ENCODE peak calls at places on chromosomes 2 and 18, in six cellular contexts. One of them, this sample, is unnamed.

GRCh38 chr2:64491426-64491825 is 32.7 kb upstream of the AFTPH start:
- DNase-seq in upper lobe of right lung: no peak
- DNase-seq in NCI-H2081: no peak
- DNase-seq in activated CD4-positive, alpha-beta T cell treated with anti-CD3 and anti-CD28 coated beads, Interleukin-2, amount 50 U/mL, for 1 hour: no peak
- DNase-seq in stimulated activated CD4-positive, alpha-beta T cell treated with anti-CD3 and anti-CD28 coated beads, Interleukin-12 subunit alpha, Interleukin-12 subunit beta, amount 100 ng/mL, for 24 hours: no peak
- DNase-seq in fibroblast of lung: peak; percentile 40
- DNase-seq in this sample: no peak

GRCh38 chr2:48238381-48238780 is 291.6 kb upstream of the STON1 start:
- DNase-seq in upper lobe of right lung: no peak
- DNase-seq in NCI-H2081: no peak
- DNase-seq in activated CD4-positive, alpha-beta T cell treated with anti-CD3 and anti-CD28 coated beads, Interleukin-2, amount 50 U/mL, for 1 hour: no peak
- DNase-seq in stimulated activated CD4-positive, alpha-beta T cell treated with anti-CD3 and anti-CD28 coated beads, Interleukin-12 subunit alpha, Interleukin-12 subunit beta, amount 100 ng/mL, for 24 hours: no peak
- DNase-seq in fibroblast of lung: no peak
- DNase-seq in this sample: no peak

GRCh38 chr18:3061581-3062416 is 48.9 kb upstream of the LPIN2 start:
- DNase-seq in upper lobe of right lung: no peak
- DNase-seq in NCI-H2081: no peak
- DNase-seq in activated CD4-positive, alpha-beta T cell treated with anti-CD3 and anti-CD28 coated beads, Interleukin-2, amount 50 U/mL, for 1 hour: peak; percentile 18
- DNase-seq in stimulated activated CD4-positive, alpha-beta T cell treated with anti-CD3 and anti-CD28 coated beads, Interleukin-12 subunit alpha, Interleukin-12 subunit beta, amount 100 ng/mL, for 24 hours: peak; percentile 30
- DNase-seq in fibroblast of lung: no peak
- DNase-seq in this sample: no peak

GRCh38 chr18:8140841-8141501 is 468.3 kb upstream of the RAB12 start:
- DNase-seq in upper lobe of right lung: no peak
- DNase-seq in NCI-H2081: no peak
- DNase-seq in activated CD4-positive, alpha-beta T cell treated with anti-CD3 and anti-CD28 coated beads, Interleukin-2, amount 50 U/mL, for 1 hour: no peak
- DNase-seq in stimulated activated CD4-positive, alpha-beta T cell treated with anti-CD3 and anti-CD28 coated beads, Interleukin-12 subunit alpha, Interleukin-12 subunit beta, amount 100 ng/mL, for 24 hours: no peak
- DNase-seq in fibroblast of lung: peak; percentile 74
- DNase-seq in this sample: no peak

GRCh38 chr2:8000861-8001260 is 681.0 kb upstream of the ID2 start:
- DNase-seq in upper lobe of right lung: no peak
- DNase-seq in NCI-H2081: no peak
- DNase-seq in activated CD4-positive, alpha-beta T cell treated with anti-CD3 and anti-CD28 coated beads, Interleukin-2, amount 50 U/mL, for 1 hour: no peak
- DNase-seq in stimulated activated CD4-positive, alpha-beta T cell treated with anti-CD3 and anti-CD28 coated beads, Interleukin-12 subunit alpha, Interleukin-12 subunit beta, amount 100 ng/mL, for 24 hours: no peak
- DNase-seq in fibroblast of lung: no peak
- DNase-seq in this sample: no peak

GRCh38 chr2:122390406-122390805 is 635.0 kb downstream of the TSN start:
- DNase-seq in upper lobe of right lung: no peak
- DNase-seq in NCI-H2081: no peak
- DNase-seq in activated CD4-positive, alpha-beta T cell treated with anti-CD3 and anti-CD28 coated beads, Interleukin-2, amount 50 U/mL, for 1 hour: no peak
- DNase-seq in stimulated activated CD4-positive, alpha-beta T cell treated with anti-CD3 and anti-CD28 coated beads, Interleukin-12 subunit alpha, Interleukin-12 subunit beta, amount 100 ng/mL, for 24 hours: no peak
- DNase-seq in fibroblast of lung: no peak
- DNase-seq in this sample: no peak

GRCh38 chr2:100779908-100780202 is 40.1 kb upstream of the NPAS2 start:
- DNase-seq in upper lobe of right lung: no peak
- DNase-seq in NCI-H2081: no peak
- DNase-seq in activated CD4-positive, alpha-beta T cell treated with anti-CD3 and anti-CD28 coated beads, Interleukin-2, amount 50 U/mL, for 1 hour: no peak
- DNase-seq in stimulated activated CD4-positive, alpha-beta T cell treated with anti-CD3 and anti-CD28 coated beads, Interleukin-12 subunit alpha, Interleukin-12 subunit beta, amount 100 ng/mL, for 24 hours: no peak
- DNase-seq in fibroblast of lung: no peak
- DNase-seq in this sample: no peak

GRCh38 chr2:168849610-168850009 is 40.6 kb downstream of the SPC25 start:
- DNase-seq in upper lobe of right lung: no peak
- DNase-seq in NCI-H2081: no peak
- DNase-seq in activated CD4-positive, alpha-beta T cell treated with anti-CD3 and anti-CD28 coated beads, Interleukin-2, amount 50 U/mL, for 1 hour: no peak
- DNase-seq in stimulated activated CD4-positive, alpha-beta T cell treated with anti-CD3 and anti-CD28 coated beads, Interleukin-12 subunit alpha, Interleukin-12 subunit beta, amount 100 ng/mL, for 24 hours: no peak
- DNase-seq in fibroblast of lung: peak; percentile 47
- DNase-seq in this sample: no peak

GRCh38 chr2:34096552-34097171 is 497.6 kb upstream of the FAM98A start:
- DNase-seq in upper lobe of right lung: no peak
- DNase-seq in NCI-H2081: peak; percentile 38
- DNase-seq in activated CD4-positive, alpha-beta T cell treated with anti-CD3 and anti-CD28 coated beads, Interleukin-2, amount 50 U/mL, for 1 hour: peak; percentile 20
- DNase-seq in stimulated activated CD4-positive, alpha-beta T cell treated with anti-CD3 and anti-CD28 coated beads, Interleukin-12 subunit alpha, Interleukin-12 subunit beta, amount 100 ng/mL, for 24 hours: peak; percentile 2
- DNase-seq in fibroblast of lung: peak; percentile 77
- DNase-seq in this sample: peak; percentile 10

GRCh38 chr2:130798472-130799221 is 38.1 kb upstream of the ARHGEF4 start:
- DNase-seq in upper lobe of right lung: no peak
- DNase-seq in NCI-H2081: no peak
- DNase-seq in activated CD4-positive, alpha-beta T cell treated with anti-CD3 and anti-CD28 coated beads, Interleukin-2, amount 50 U/mL, for 1 hour: no peak
- DNase-seq in stimulated activated CD4-positive, alpha-beta T cell treated with anti-CD3 and anti-CD28 coated beads, Interleukin-12 subunit alpha, Interleukin-12 subunit beta, amount 100 ng/mL, for 24 hours: no peak
- DNase-seq in fibroblast of lung: peak; percentile 17
- DNase-seq in this sample: no peak

GRCh38 chr18:25350561-25351201 is 1.3 kb downstream of the ZNF521 start:
- DNase-seq in upper lobe of right lung: no peak
- DNase-seq in NCI-H2081: peak; percentile 33
- DNase-seq in activated CD4-positive, alpha-beta T cell treated with anti-CD3 and anti-CD28 coated beads, Interleukin-2, amount 50 U/mL, for 1 hour: no peak
- DNase-seq in stimulated activated CD4-positive, alpha-beta T cell treated with anti-CD3 and anti-CD28 coated beads, Interleukin-12 subunit alpha, Interleukin-12 subunit beta, amount 100 ng/mL, for 24 hours: no peak
- DNase-seq in fibroblast of lung: peak; percentile 61
- DNase-seq in this sample: no peak

GRCh38 chr2:221969087-221969829 is 329.5 kb downstream of the PAX3 start:
- DNase-seq in upper lobe of right lung: no peak
- DNase-seq in NCI-H2081: peak; percentile 10
- DNase-seq in activated CD4-positive, alpha-beta T cell treated with anti-CD3 and anti-CD28 coated beads, Interleukin-2, amount 50 U/mL, for 1 hour: no peak
- DNase-seq in stimulated activated CD4-positive, alpha-beta T cell treated with anti-CD3 and anti-CD28 coated beads, Interleukin-12 subunit alpha, Interleukin-12 subunit beta, amount 100 ng/mL, for 24 hours: no peak
- DNase-seq in fibroblast of lung: peak; percentile 69
- DNase-seq in this sample: no peak

GRCh38 chr2:157312866-157313486 is 12.6 kb downstream of the ERMN start:
- DNase-seq in upper lobe of right lung: no peak
- DNase-seq in NCI-H2081: no peak
- DNase-seq in activated CD4-positive, alpha-beta T cell treated with anti-CD3 and anti-CD28 coated beads, Interleukin-2, amount 50 U/mL, for 1 hour: no peak
- DNase-seq in stimulated activated CD4-positive, alpha-beta T cell treated with anti-CD3 and anti-CD28 coated beads, Interleukin-12 subunit alpha, Interleukin-12 subunit beta, amount 100 ng/mL, for 24 hours: no peak
- DNase-seq in fibroblast of lung: no peak
- DNase-seq in this sample: no peak

GRCh38 chr2:235171511-235172130 is 219.8 kb downstream of the SH3BP4 start:
- DNase-seq in upper lobe of right lung: no peak
- DNase-seq in NCI-H2081: no peak
- DNase-seq in activated CD4-positive, alpha-beta T cell treated with anti-CD3 and anti-CD28 coated beads, Interleukin-2, amount 50 U/mL, for 1 hour: no peak
- DNase-seq in stimulated activated CD4-positive, alpha-beta T cell treated with anti-CD3 and anti-CD28 coated beads, Interleukin-12 subunit alpha, Interleukin-12 subunit beta, amount 100 ng/mL, for 24 hours: no peak
- DNase-seq in fibroblast of lung: peak; percentile 61
- DNase-seq in this sample: no peak

GRCh38 chr18:49819768-49820662 is 6.7 kb upstream of the ACAA2 start:
- DNase-seq in upper lobe of right lung: no peak
- DNase-seq in NCI-H2081: no peak
- DNase-seq in activated CD4-positive, alpha-beta T cell treated with anti-CD3 and anti-CD28 coated beads, Interleukin-2, amount 50 U/mL, for 1 hour: peak; percentile 22
- DNase-seq in stimulated activated CD4-positive, alpha-beta T cell treated with anti-CD3 and anti-CD28 coated beads, Interleukin-12 subunit alpha, Interleukin-12 subunit beta, amount 100 ng/mL, for 24 hours: no peak
- DNase-seq in fibroblast of lung: no peak
- DNase-seq in this sample: no peak

GRCh38 chr2:124476291-124476690 is 451.2 kb downstream of the CNTNAP5 start:
- DNase-seq in upper lobe of right lung: no peak
- DNase-seq in NCI-H2081: no peak
- DNase-seq in activated CD4-positive, alpha-beta T cell treated with anti-CD3 and anti-CD28 coated beads, Interleukin-2, amount 50 U/mL, for 1 hour: no peak
- DNase-seq in stimulated activated CD4-positive, alpha-beta T cell treated with anti-CD3 and anti-CD28 coated beads, Interleukin-12 subunit alpha, Interleukin-12 subunit beta, amount 100 ng/mL, for 24 hours: no peak
- DNase-seq in fibroblast of lung: no peak
- DNase-seq in this sample: no peak

GRCh38 chr18:14925281-14925709 is 177.3 kb downstream of the ANKRD30B start:
- DNase-seq in upper lobe of right lung: no peak
- DNase-seq in NCI-H2081: no peak
- DNase-seq in activated CD4-positive, alpha-beta T cell treated with anti-CD3 and anti-CD28 coated beads, Interleukin-2, amount 50 U/mL, for 1 hour: no peak
- DNase-seq in stimulated activated CD4-positive, alpha-beta T cell treated with anti-CD3 and anti-CD28 coated beads, Interleukin-12 subunit alpha, Interleukin-12 subunit beta, amount 100 ng/mL, for 24 hours: no peak
- DNase-seq in fibroblast of lung: peak; percentile 25
- DNase-seq in this sample: no peak

GRCh38 chr2:25851740-25852503 is 26.4 kb downstream of the ASXL2 start:
- DNase-seq in upper lobe of right lung: no peak
- DNase-seq in NCI-H2081: peak; percentile 17
- DNase-seq in activated CD4-positive, alpha-beta T cell treated with anti-CD3 and anti-CD28 coated beads, Interleukin-2, amount 50 U/mL, for 1 hour: no peak
- DNase-seq in stimulated activated CD4-positive, alpha-beta T cell treated with anti-CD3 and anti-CD28 coated beads, Interleukin-12 subunit alpha, Interleukin-12 subunit beta, amount 100 ng/mL, for 24 hours: no peak
- DNase-seq in fibroblast of lung: peak; percentile 89
- DNase-seq in this sample: no peak

GRCh38 chr18:43720036-43720435 is 442.7 kb upstream of the SYT4 start:
- DNase-seq in upper lobe of right lung: no peak
- DNase-seq in NCI-H2081: no peak
- DNase-seq in activated CD4-positive, alpha-beta T cell treated with anti-CD3 and anti-CD28 coated beads, Interleukin-2, amount 50 U/mL, for 1 hour: no peak
- DNase-seq in stimulated activated CD4-positive, alpha-beta T cell treated with anti-CD3 and anti-CD28 coated beads, Interleukin-12 subunit alpha, Interleukin-12 subunit beta, amount 100 ng/mL, for 24 hours: no peak
- DNase-seq in fibroblast of lung: peak; percentile 72
- DNase-seq in this sample: no peak

GRCh38 chr2:121828281-121828731 is 72.9 kb downstream of the TSN start:
- DNase-seq in upper lobe of right lung: no peak
- DNase-seq in NCI-H2081: no peak
- DNase-seq in activated CD4-positive, alpha-beta T cell treated with anti-CD3 and anti-CD28 coated beads, Interleukin-2, amount 50 U/mL, for 1 hour: no peak
- DNase-seq in stimulated activated CD4-positive, alpha-beta T cell treated with anti-CD3 and anti-CD28 coated beads, Interleukin-12 subunit alpha, Interleukin-12 subunit beta, amount 100 ng/mL, for 24 hours: no peak
- DNase-seq in fibroblast of lung: no peak
- DNase-seq in this sample: no peak

GRCh38 chr2:240418311-240418710 is 17.2 kb upstream of the GPC1 start:
- DNase-seq in upper lobe of right lung: no peak
- DNase-seq in NCI-H2081: no peak
- DNase-seq in activated CD4-positive, alpha-beta T cell treated with anti-CD3 and anti-CD28 coated beads, Interleukin-2, amount 50 U/mL, for 1 hour: no peak
- DNase-seq in stimulated activated CD4-positive, alpha-beta T cell treated with anti-CD3 and anti-CD28 coated beads, Interleukin-12 subunit alpha, Interleukin-12 subunit beta, amount 100 ng/mL, for 24 hours: no peak
- DNase-seq in fibroblast of lung: no peak
- DNase-seq in this sample: no peak

GRCh38 chr2:182229288-182229687 is 197.5 kb downstream of the PDE1A start:
- DNase-seq in upper lobe of right lung: no peak
- DNase-seq in NCI-H2081: no peak
- DNase-seq in activated CD4-positive, alpha-beta T cell treated with anti-CD3 and anti-CD28 coated beads, Interleukin-2, amount 50 U/mL, for 1 hour: no peak
- DNase-seq in stimulated activated CD4-positive, alpha-beta T cell treated with anti-CD3 and anti-CD28 coated beads, Interleukin-12 subunit alpha, Interleukin-12 subunit beta, amount 100 ng/mL, for 24 hours: no peak
- DNase-seq in fibroblast of lung: peak; percentile 5
- DNase-seq in this sample: no peak

GRCh38 chr2:10289891-10290290 is 12.8 kb upstream of the HPCAL1 start:
- DNase-seq in upper lobe of right lung: no peak
- DNase-seq in NCI-H2081: no peak
- DNase-seq in activated CD4-positive, alpha-beta T cell treated with anti-CD3 and anti-CD28 coated beads, Interleukin-2, amount 50 U/mL, for 1 hour: no peak
- DNase-seq in stimulated activated CD4-positive, alpha-beta T cell treated with anti-CD3 and anti-CD28 coated beads, Interleukin-12 subunit alpha, Interleukin-12 subunit beta, amount 100 ng/mL, for 24 hours: no peak
- DNase-seq in fibroblast of lung: peak; percentile 68
- DNase-seq in this sample: no peak

GRCh38 chr2:148615446-148615845 is 29.1 kb upstream of the EPC2 start:
- DNase-seq in upper lobe of right lung: no peak
- DNase-seq in NCI-H2081: no peak
- DNase-seq in activated CD4-positive, alpha-beta T cell treated with anti-CD3 and anti-CD28 coated beads, Interleukin-2, amount 50 U/mL, for 1 hour: no peak
- DNase-seq in stimulated activated CD4-positive, alpha-beta T cell treated with anti-CD3 and anti-CD28 coated beads, Interleukin-12 subunit alpha, Interleukin-12 subunit beta, amount 100 ng/mL, for 24 hours: no peak
- DNase-seq in fibroblast of lung: no peak
- DNase-seq in this sample: no peak